ENCODE peak calls at places on chromosomes 5 and 9, in nine cellular contexts. L, M, A, O, K, H, N, S and R are unnamed samples.

GRCh38 chr9:126156898-126157297 is 169.7 kb upstream of the MVB12B start:
- DNase-seq in K (no peak), L (no peak), H (no peak), S (no peak), A (no peak), O (no peak), N (no peak), M (no peak), R (no peak)

GRCh38 chr5:157860898-157861894 is 2.3 kb upstream of the CLINT1 start:
- DNase-seq in L (no peak), N (peak; percentile 85), K (no peak), M (no peak), A (no peak), H (no peak), O (no peak), S (peak; percentile 54), R (no peak)

GRCh38 chr9:14373726-14374125 is 59.8 kb upstream of the NFIB start:
- DNase-seq in A (no peak), H (no peak), L (no peak), K (no peak), S (no peak), N (no peak), M (no peak), O (no peak), R (no peak)

GRCh38 chr5:135271533-135272310 is 127.3 kb downstream of the MACROH2A1 start:
- DNase-seq in K (no peak), L (peak; percentile 55), M (peak; percentile 74), H (no peak), S (no peak), A (no peak), O (no peak), N (no peak), R (no peak)

GRCh38 chr5:75617746-75618352 is 6.6 kb downstream of the ANKDD1B start:
- DNase-seq in N (no peak), L (no peak), A (no peak), H (no peak), S (no peak), M (peak; percentile 85), O (no peak), K (no peak), R (no peak)

GRCh38 chr5:2686296-2686695 is 65.2 kb downstream of the IRX2 start:
- DNase-seq in A (no peak), O (no peak), M (no peak), L (peak; percentile 28), H (no peak), S (no peak), K (no peak), N (no peak), R (no peak)

GRCh38 chr9:128917151-128917849 is 3.5 kb upstream of the PHYHD1 start:
- DNase-seq in L (no peak), N (no peak), K (peak; percentile 92), O (no peak), M (no peak), A (peak; percentile 93), S (no peak), H (no peak), R (no peak)

GRCh38 chr5:11324521-11325289 is 563.7 kb upstream of the DAP start:
- DNase-seq in A (no peak), S (no peak), N (no peak), O (no peak), H (no peak), K (peak; percentile 30), M (peak; percentile 3), L (no peak), R (no peak)

GRCh38 chr9:132800038-132800648 is 77.9 kb downstream of the AK8 start:
- DNase-seq in S (peak; percentile 73), M (peak; percentile 76), K (peak; percentile 78), L (peak; percentile 88), O (peak; percentile 60), H (peak; percentile 35), N (peak; percentile 73), A (peak; percentile 86), R (no peak)

GRCh38 chr5:122713026-122713425 is 61.9 kb upstream of the SNX2 start:
- DNase-seq in N (no peak), A (no peak), K (no peak), H (no peak), O (no peak), L (no peak), M (no peak), S (no peak), R (no peak)

GRCh38 chr9:69130456-69131441 is 43.3 kb upstream of the TJP2 start:
- DNase-seq in K (no peak), M (peak; percentile 93), S (no peak), O (no peak), N (no peak), A (no peak), L (no peak), H (no peak), R (no peak)

GRCh38 chr5:125298711-125299379 is 552.4 kb upstream of the ZNF608 start:
- DNase-seq in A (no peak), K (no peak), S (no peak), L (no peak), M (peak; percentile 36), H (no peak), N (no peak), O (no peak), R (no peak)

GRCh38 chr5:94853122-94853521 is 234.7 kb downstream of the SLF1 start:
- DNase-seq in A (no peak), M (no peak), S (no peak), N (no peak), L (no peak), K (no peak), H (no peak), O (no peak), R (no peak)

GRCh38 chr9:123451011-123451410 is 95.0 kb downstream of the CRB2 start:
- DNase-seq in M (no peak), L (no peak), S (no peak), H (no peak), A (no peak), N (no peak), K (no peak), O (no peak), R (no peak)

GRCh38 chr9:36770025-36770424 is 197.3 kb downstream of the MELK start:
- DNase-seq in L (no peak), A (no peak), O (no peak), M (no peak), S (no peak), N (no peak), K (no peak), H (no peak), R (no peak)

GRCh38 chr5:61313960-61314681 is 17.9 kb upstream of the ZSWIM6 start:
- DNase-seq in L (no peak), M (peak; percentile 93), H (no peak), O (no peak), A (no peak), N (no peak), K (no peak), S (no peak), R (no peak)

GRCh38 chr9:96619109-96619435 is 571 bp downstream of the CDC14B start:
- DNase-seq in L (no peak), S (no peak), N (no peak), A (peak; percentile 68), M (no peak), K (peak; percentile 43), O (no peak), H (no peak), R (no peak)
- H3K4me3 ChIP-seq in L (peak overlapping the region; percentile 91), S (no peak overlapping the region), N (no peak overlapping the region), A (peak overlapping the region; percentile 63), M (peak overlapping the region; percentile 91), K (peak overlapping the region; percentile 49), O (peak overlapping the region; percentile 57), H (peak overlapping the region; percentile 46), R (peak overlapping the region; percentile 54)

DNA sequence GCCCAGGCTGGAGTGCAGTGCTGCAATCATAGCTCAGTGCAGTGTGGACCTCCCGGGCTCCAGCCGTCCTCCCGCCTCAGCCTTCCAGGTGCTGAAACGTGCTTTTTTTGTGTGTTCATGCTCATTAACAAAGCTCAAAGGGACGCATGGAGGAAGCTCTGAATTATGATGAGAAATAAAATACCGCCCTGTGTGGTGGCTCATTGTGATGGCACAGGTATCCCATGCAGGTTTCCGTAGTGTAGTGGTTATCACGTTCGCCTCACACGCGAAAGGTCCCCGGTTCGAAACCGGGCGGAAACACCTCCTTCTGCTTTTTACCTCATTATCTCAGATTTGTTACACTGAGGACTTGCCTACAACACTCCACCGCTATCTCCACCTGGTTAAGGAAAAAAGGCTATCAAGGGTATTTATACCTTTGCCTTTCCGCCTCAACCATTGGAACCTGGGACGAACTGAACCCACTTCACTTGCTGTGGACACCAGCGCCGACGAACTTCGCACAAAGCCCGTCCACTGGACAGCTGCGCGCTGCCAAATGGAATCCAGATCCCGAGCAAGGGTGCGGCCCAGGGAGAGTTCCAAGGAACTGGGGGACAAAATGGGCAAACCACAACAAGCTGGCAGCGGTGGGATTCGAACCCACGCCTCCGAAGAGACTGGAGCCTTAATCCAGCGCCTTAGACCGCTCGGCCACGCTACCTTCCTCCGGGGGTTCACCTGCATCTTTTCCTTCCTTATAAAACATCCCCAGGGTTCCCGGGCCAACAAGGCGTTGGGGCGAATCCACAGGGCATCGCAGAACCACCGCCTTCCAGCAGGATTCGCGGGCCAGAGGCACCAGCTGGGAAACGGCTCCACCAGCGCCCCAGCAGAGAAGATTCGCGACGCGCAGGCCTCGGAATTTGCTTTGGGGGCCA is 26.3 kb downstream of the OR2V2 start:
- DNase-seq in O (peak; percentile 86), K (no peak), S (peak; percentile 83), L (peak; percentile 59), N (peak; percentile 91), M (peak; percentile 52), A (no peak), H (peak; percentile 16), R (no peak)
- H3K4me1 ChIP-seq in O (peaks cover 13% of the 10 kb centered on the region), K (no peaks in the 10 kb centered on the region), S (peaks cover 6% of the 10 kb centered on the region), L (peaks cover 3% of the 10 kb centered on the region), N (peaks cover 39% of the 10 kb centered on the region), M (peaks cover 23% of the 10 kb centered on the region), A (peaks cover 7% of the 10 kb centered on the region), H (peaks cover 14% of the 10 kb centered on the region), R (peaks cover 38% of the 10 kb centered on the region)

GRCh38 chr5:128536229-128536860 is 1.7 kb downstream of the FBN2 start:
- DNase-seq in H (no peak), A (no peak), S (no peak), O (no peak), K (no peak), N (no peak), L (peak; percentile 76), M (peak; percentile 37), R (no peak)
- H3K4me3 ChIP-seq in H (no peak overlapping the region), A (no peak overlapping the region), S (no peak overlapping the region), O (no peak overlapping the region), K (peak overlapping the region; percentile 51), N (no peak overlapping the region), L (peak overlapping the region; percentile 82), M (peak overlapping the region; percentile 84), R (peak overlapping the region; percentile 55)

GRCh38 chr5:192970-193831 is 1.9 kb downstream of the LRRC14B start:
- DNase-seq in K (peak; percentile 28), L (no peak), O (no peak), M (no peak), A (peak; percentile 67), N (no peak), H (no peak), S (no peak), R (no peak)
- H3K4me1 ChIP-seq in K (peaks cover 6% of the 10 kb centered on the region), L (no peaks in the 10 kb centered on the region), O (peaks cover 3% of the 10 kb centered on the region), M (peaks cover 10% of the 10 kb centered on the region), A (peaks cover 18% of the 10 kb centered on the region), N (peaks cover 80% of the 10 kb centered on the region), H (peaks cover 7% of the 10 kb centered on the region), S (peaks cover 7% of the 10 kb centered on the region), R (peaks cover 24% of the 10 kb centered on the region)

GRCh38 chr9:88076286-88077070 is 61.8 kb downstream of the SPATA31C2 start:
- DNase-seq in M (peak; percentile 88), N (no peak), S (peak; percentile 23), K (peak; percentile 86), L (peak; percentile 83), O (peak; percentile 63), H (no peak), A (peak; percentile 88), R (no peak)
- H3K4me3 ChIP-seq in M (peak overlapping the region; percentile 86), N (no peak overlapping the region), S (no peak overlapping the region), K (peak overlapping the region; percentile 50), L (peak overlapping the region; percentile 59), O (peak overlapping the region; percentile 55), H (peak overlapping the region; percentile 31), A (peak overlapping the region; percentile 51), R (peak overlapping the region; percentile 44)